ENCODE peak calls at places on chromosomes 13 and 19, in nine cellular contexts. I is A673; G is left ventricle myocardium inferior; Q is caudate nucleus; A is thoracic aorta; K is psoas muscle; X is brain microvascular endothelial cell; S is CD8-positive, alpha-beta memory T cell; H is neuronal stem cell. M is an unnamed sample.

GRCh38 chr19:2185734-2186070 is 22.0 kb downstream of the DOT1L start:
- DNase-seq in I (no peak), G (no peak), Q (no peak), A (no peak), K (no peak), X (no peak), S (no peak), H (no peak), M (no peak)

GRCh38 chr19:30373593-30373992 is 1.4 kb downstream of the ZNF536 start:
- DNase-seq in I (no peak), G (no peak), Q (no peak), A (no peak), K (no peak), X (no peak), S (no peak), H (no peak), M (no peak)

GRCh38 chr13:83121904-83122303 is 760.4 kb downstream of the SLITRK1 start:
- DNase-seq in I (peak), G (no peak), Q (no peak), A (no peak), K (no peak), X (no peak), S (no peak), H (no peak), M (no peak)

GRCh38 chr19:49201042-49201441 is 43.5 kb downstream of the TRPM4 start:
- DNase-seq in I (no peak), G (no peak), Q (no peak), A (no peak), K (no peak), X (no peak), S (no peak), H (no peak), M (no peak)

GRCh38 chr19:50258918-50259372 is 55.5 kb downstream of the MYH14 start:
- DNase-seq in I (peak), G (no peak), Q (no peak), A (no peak), K (peak), X (no peak), S (no peak), H (no peak), M (no peak)

GRCh38 chr19:17560205-17560595 is 4.8 kb downstream of the COLGALT1 start:
- DNase-seq in I (no peak), G (no peak), Q (no peak), A (no peak), K (peak), X (peak), S (no peak), H (no peak), M (peak)

GRCh38 chr19:51010066-51010795 is 8.8 kb upstream of the KLK8 start:
- DNase-seq in I (no peak), G (no peak), Q (no peak), A (no peak), K (no peak), X (no peak), S (no peak), H (no peak), M (peak)

GRCh38 chr19:6828306-6828697 is 55.8 kb downstream of the VAV1 start:
- DNase-seq in I (no peak), G (no peak), Q (no peak), A (no peak), K (no peak), X (no peak), S (no peak), H (no peak), M (peak)

GRCh38 chr13:97696921-97697320 is 256.6 kb upstream of the IPO5 start:
- DNase-seq in I (no peak), G (no peak), Q (no peak), A (no peak), K (no peak), X (no peak), S (no peak), H (no peak), M (no peak)

GRCh38 chr19:44356383-44357111 is at the start of gene ZNF112:
- DNase-seq in I (peak), G (peak), Q (peak), A (peak), K (peak), X (peak), S (no peak), H (peak), M (peak)

GRCh38 chr19:7983995-7984837 is 21.2 kb downstream of the ELAVL1 start:
- DNase-seq in I (no peak), G (no peak), Q (no peak), A (no peak), K (no peak), X (no peak), S (no peak), H (no peak), M (no peak)

GRCh38 chr13:99721606-99722384 is 220.5 kb downstream of the TM9SF2 start:
- DNase-seq in I (no peak), G (no peak), Q (no peak), A (no peak), K (no peak), X (peak), S (no peak), H (peak), M (no peak)

GRCh38 chr13:75180805-75181455 is 301.0 kb downstream of the TBC1D4 start:
- DNase-seq in I (no peak), G (no peak), Q (no peak), A (no peak), K (no peak), X (no peak), S (no peak), H (no peak), M (no peak)

GRCh38 chr13:104414771-104415170 is 1348.6 kb upstream of the SLC10A2 start:
- DNase-seq in I (no peak), G (no peak), Q (no peak), A (no peak), K (no peak), X (no peak), S (no peak), H (no peak), M (no peak)

GRCh38 chr13:27967736-27968315 is 1.3 kb downstream of the CDX2 start:
- DNase-seq in I (no peak), G (no peak), Q (no peak), A (no peak), K (no peak), X (no peak), S (no peak), H (no peak), M (no peak)

GRCh38 chr13:42574011-42574410 is at the start of gene TNFSF11:
- DNase-seq in I (no peak), G (no peak), Q (no peak), A (no peak), K (no peak), X (no peak), S (no peak), H (no peak), M (no peak)

GRCh38 chr19:18771328-18772242 is 19.5 kb downstream of the COMP start:
- DNase-seq in I (peak), G (no peak), Q (no peak), A (no peak), K (no peak), X (no peak), S (no peak), H (no peak), M (no peak)

GRCh38 chr19:5987077-5987818 is 9.3 kb upstream of the RANBP3 start:
- DNase-seq in I (peak), G (peak), Q (peak), A (no peak), K (peak), X (peak), S (peak), H (peak), M (peak)

GRCh38 chr19:10290876-10291553 is 1.3 kb downstream of the ICAM5 start:
- DNase-seq in I (peak), G (peak), Q (no peak), A (no peak), K (no peak), X (no peak), S (peak), H (no peak), M (peak)

GRCh38 chr13:86051134-86052103 is 252.2 kb upstream of the SLITRK6 start:
- DNase-seq in I (no peak), G (no peak), Q (no peak), A (no peak), K (no peak), X (no peak), S (no peak), H (no peak), M (peak)

GRCh38 chr19:31436121-31436776 is 87.0 kb upstream of the TSHZ3 start:
- DNase-seq in I (peak), G (no peak), Q (no peak), A (no peak), K (no peak), X (no peak), S (no peak), H (no peak), M (no peak)

GRCh38 chr19:35024095-35024494 is 6.2 kb upstream of the SCN1B start:
- DNase-seq in I (no peak), G (no peak), Q (no peak), A (no peak), K (no peak), X (no peak), S (no peak), H (no peak), M (no peak)

GRCh38 chr19:56084835-56085536 is 36.1 kb downstream of the ZNF787 start:
- DNase-seq in I (no peak), G (no peak), Q (no peak), A (no peak), K (no peak), X (no peak), S (no peak), H (no peak), M (no peak)

GRCh38 chr19:47256688-47257410 is 524 bp downstream of the CCDC9 start:
- DNase-seq in I (peak), G (peak), Q (peak), A (peak), K (peak), X (peak), S (peak), H (peak), M (peak)

GRCh38 chr13:40026174-40026585 is 370.7 kb downstream of the COG6 start:
- DNase-seq in I (no peak), G (no peak), Q (no peak), A (no peak), K (no peak), X (peak), S (no peak), H (no peak), M (no peak)

GRCh38 chr19:1446713-1447564 is 3.0 kb upstream of the APC2 start:
- DNase-seq in I (peak), G (no peak), Q (no peak), A (no peak), K (no peak), X (no peak), S (no peak), H (no peak), M (no peak)

GRCh38 chr19:49573451-49573850 is 6.9 kb downstream of the NOSIP start:
- DNase-seq in I (no peak), G (no peak), Q (no peak), A (no peak), K (no peak), X (no peak), S (no peak), H (no peak), M (no peak)

GRCh38 chr19:29098863-29099481 is 114.0 kb downstream of the UQCRFS1 start:
- DNase-seq in I (no peak), G (peak), Q (no peak), A (peak), K (peak), X (peak), S (no peak), H (no peak), M (peak)

GRCh38 chr19:58021541-58022282 is 12.1 kb upstream of the ZSCAN1 start:
- DNase-seq in I (peak), G (no peak), Q (peak), A (peak), K (no peak), X (peak), S (no peak), H (peak), M (no peak)

GRCh38 chr13:20940083-20940482 is 37.5 kb upstream of the XPO4 start:
- DNase-seq in I (no peak), G (no peak), Q (no peak), A (no peak), K (no peak), X (no peak), S (no peak), H (no peak), M (no peak)

GRCh38 chr13:78168981-78169380 is 250.3 kb upstream of the EDNRB start:
- DNase-seq in I (no peak), G (no peak), Q (no peak), A (no peak), K (no peak), X (no peak), S (no peak), H (no peak), M (no peak)

GRCh38 chr19:2475702-2476450 is at the start of gene GADD45B:
- DNase-seq in I (peak), G (peak), Q (peak), A (peak), K (peak), X (peak), S (peak), H (peak), M (peak)

GRCh38 chr19:41876847-41877489 is at the start of gene CD79A:
- DNase-seq in I (no peak), G (no peak), Q (no peak), A (no peak), K (no peak), X (no peak), S (no peak), H (no peak), M (no peak)

GRCh38 chr13:73984949-73985691 is 149.1 kb downstream of the KLF12 start:
- DNase-seq in I (no peak), G (peak), Q (no peak), A (no peak), K (no peak), X (no peak), S (peak), H (no peak), M (no peak)

GRCh38 chr13:113291129-113291528 is 5.9 kb upstream of the LAMP1 start:
- DNase-seq in I (no peak), G (no peak), Q (no peak), A (no peak), K (no peak), X (no peak), S (no peak), H (no peak), M (no peak)

GRCh38 chr13:113291997-113292862 is 4.8 kb upstream of the LAMP1 start:
- DNase-seq in I (peak), G (peak), Q (no peak), A (no peak), K (peak), X (no peak), S (no peak), H (no peak), M (no peak)

GRCh38 chr13:113283904-113284303 is 13.1 kb upstream of the LAMP1 start:
- DNase-seq in I (no peak), G (no peak), Q (no peak), A (no peak), K (no peak), X (no peak), S (no peak), H (no peak), M (no peak)

DNA sequence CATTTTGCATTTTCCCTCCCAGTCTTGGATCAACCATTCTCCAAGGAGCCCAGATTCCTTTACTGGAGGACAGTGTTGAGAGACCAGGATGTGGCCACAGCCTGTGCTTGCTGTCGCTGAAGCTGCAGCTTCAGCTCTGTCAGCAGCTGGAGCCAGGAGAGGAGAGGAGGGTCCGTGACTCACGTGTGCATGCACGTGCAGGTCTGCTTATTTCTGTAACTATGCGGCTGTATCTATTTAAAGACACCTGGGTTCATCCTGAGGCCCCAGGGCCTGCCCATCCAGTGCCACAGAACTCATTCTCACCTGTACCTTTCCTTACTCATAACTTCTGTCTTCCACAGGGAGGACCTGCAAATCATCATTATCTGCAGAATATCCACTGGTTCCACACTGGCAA is 8.2 kb upstream of the LAMP1 start:
- DNase-seq in I (no peak), G (no peak), Q (no peak), A (no peak), K (no peak), X (no peak), S (no peak), H (no peak), M (peak)
- H3K27ac ChIP-seq in I (no peak), G (no peak), Q (no peak), A (no peak), K (no peak), X (no peak), S (no peak), H (no peak), M (peak)

GRCh38 chr13:110684388-110685056 is 21.4 kb downstream of the CARS2 start:
- DNase-seq in I (no peak), G (no peak), Q (no peak), A (no peak), K (no peak), X (no peak), S (no peak), H (no peak), M (no peak)
- H3K27ac ChIP-seq in I (no peak), G (no peak), Q (no peak), A (no peak), K (no peak), X (no peak), S (no peak), H (no peak), M (no peak)

GRCh38 chr19:46131485-46132143 is 7.1 kb upstream of the IGFL3 start:
- DNase-seq in I (no peak), G (no peak), Q (no peak), A (no peak), K (no peak), X (no peak), S (no peak), H (no peak), M (no peak)
- H3K27ac ChIP-seq in I (no peak), G (no peak), Q (no peak), A (no peak), K (no peak), X (no peak), S (no peak), H (peak), M (no peak)

GRCh38 chr13:50078512-50079277 is 63.5 kb downstream of the KCNRG start:
- DNase-seq in I (no peak), G (no peak), Q (no peak), A (no peak), K (no peak), X (no peak), S (no peak), H (no peak), M (no peak)
- H3K27ac ChIP-seq in I (no peak), G (no peak), Q (no peak), A (peak), K (no peak), X (peak), S (peak), H (no peak), M (no peak)

GRCh38 chr19:4084547-4084877 is 17.8 kb upstream of the ZBTB7A start:
- DNase-seq in I (no peak), G (no peak), Q (no peak), A (no peak), K (no peak), X (no peak), S (no peak), H (no peak), M (no peak)
- H3K27ac ChIP-seq in I (no peak), G (peak), Q (no peak), A (no peak), K (no peak), X (no peak), S (peak), H (no peak), M (no peak)

GRCh38 chr19:13866463-13867046 is 10.4 kb upstream of the NANOS3 start:
- DNase-seq in I (no peak), G (no peak), Q (no peak), A (no peak), K (no peak), X (no peak), S (no peak), H (no peak), M (no peak)
- H3K27ac ChIP-seq in I (peak), G (no peak), Q (no peak), A (no peak), K (no peak), X (no peak), S (no peak), H (no peak), M (no peak)

DNA sequence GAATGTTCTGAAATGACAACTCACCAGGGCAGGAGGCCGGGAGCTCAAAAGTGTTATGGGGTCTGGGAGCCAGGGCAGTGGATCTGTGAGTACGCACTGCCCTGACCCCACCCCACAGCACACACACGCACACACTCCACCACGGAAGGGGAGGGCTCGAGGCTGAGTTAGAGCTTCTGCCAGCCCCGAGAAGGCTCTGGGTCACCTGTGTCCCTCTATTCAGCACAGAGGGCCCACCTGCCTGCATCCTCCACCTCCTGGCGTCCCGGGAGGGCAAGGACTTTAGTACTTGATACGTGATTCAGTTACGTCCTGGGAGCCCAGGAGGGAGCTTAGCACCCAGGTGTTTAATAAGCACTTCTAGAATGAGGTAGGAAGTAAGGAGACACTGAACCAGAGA is 190.0 kb upstream of the GPR12 start:
- DNase-seq in I (no peak), G (no peak), Q (no peak), A (no peak), K (no peak), X (no peak), S (no peak), H (no peak), M (no peak)
- H3K27ac ChIP-seq in I (no peak), G (no peak), Q (no peak), A (no peak), K (no peak), X (no peak), S (no peak), H (no peak), M (no peak)

DNA sequence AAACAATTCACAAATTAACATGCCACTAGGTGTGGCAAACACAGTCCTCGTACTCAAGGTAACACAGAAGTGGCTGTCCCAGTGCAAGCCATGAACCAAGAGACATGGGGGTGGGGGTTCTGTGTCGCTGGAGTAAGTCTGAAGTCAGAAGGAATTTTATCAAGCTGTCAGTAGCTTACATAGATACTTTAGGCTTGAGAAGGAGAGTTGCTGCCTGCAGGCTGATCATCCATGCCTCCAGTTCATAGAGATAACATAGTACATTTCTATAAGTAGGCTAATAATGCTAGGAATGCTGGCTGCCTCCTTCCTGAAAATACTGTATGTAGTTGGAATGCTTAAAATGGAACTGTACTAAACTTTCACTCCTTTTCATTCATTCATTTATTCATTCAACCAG is 70.2 kb downstream of the CAB39L start:
- DNase-seq in I (no peak), G (no peak), Q (no peak), A (no peak), K (no peak), X (peak), S (no peak), H (no peak), M (no peak)
- H3K27ac ChIP-seq in I (no peak), G (no peak), Q (no peak), A (no peak), K (no peak), X (peak), S (no peak), H (no peak), M (no peak)

GRCh38 chr13:24279706-24280105 is 29.7 kb upstream of the C1QTNF9 start:
- DNase-seq in I (no peak), G (no peak), Q (no peak), A (no peak), K (no peak), X (no peak), S (no peak), H (no peak), M (no peak)

GRCh38 chr13:24282256-24282655 is 27.1 kb upstream of the C1QTNF9 start:
- DNase-seq in I (peak), G (no peak), Q (no peak), A (no peak), K (no peak), X (no peak), S (no peak), H (no peak), M (no peak)

GRCh38 chr13:24279267-24279666 is 30.1 kb upstream of the C1QTNF9 start:
- DNase-seq in I (peak), G (no peak), Q (no peak), A (no peak), K (no peak), X (no peak), S (no peak), H (no peak), M (no peak)

GRCh38 chr13:24280722-24281121 is 28.7 kb upstream of the C1QTNF9 start:
- DNase-seq in I (no peak), G (no peak), Q (no peak), A (no peak), K (no peak), X (no peak), S (no peak), H (no peak), M (no peak)

GRCh38 chr13:24281188-24282008 is 28.0 kb upstream of the C1QTNF9 start:
- DNase-seq in I (no peak), G (no peak), Q (no peak), A (no peak), K (no peak), X (no peak), S (no peak), H (no peak), M (no peak)
- H3K27ac ChIP-seq in I (peak), G (no peak), Q (peak), A (no peak), K (no peak), X (no peak), S (no peak), H (no peak), M (no peak)

M was measured in RWPE1.